ENCODE peak calls at places on chromosomes 2 and 18, in eight cellular contexts. N is aorta, B is RWPE1, V is right atrium auricular region, H is lower lobe of right lung, O is tibial artery, Y is substantia nigra, K is left ventricle myocardium inferior. M is an unnamed sample.

GRCh38 chr2:119657486-119658145 is 21.4 kb upstream of the TMEM177 start:
- DNase-seq in O (no peak), N (no peak), Y (no peak), B (no peak), V (no peak), K (no peak), H (no peak), M (no peak)

GRCh38 chr2:206217743-206218520 is 56.5 kb upstream of the ZDBF2 start:
- DNase-seq in B (no peak), Y (no peak), K (no peak), V (no peak), N (no peak), O (no peak), H (no peak), M (no peak)

GRCh38 chr2:157789933-157790511 is 86.1 kb downstream of the ACVR1 start:
- DNase-seq in O (peak), H (peak), N (peak), Y (no peak), B (no peak), V (peak), K (peak), M (peak)

GRCh38 chr2:25323042-25323514 is 18.6 kb downstream of the DNMT3A start:
- DNase-seq in V (no peak), B (no peak), K (no peak), N (peak), O (no peak), H (no peak), Y (no peak), M (no peak)

GRCh38 chr18:57959278-57959677 is 84.7 kb upstream of the NEDD4L start:
- DNase-seq in H (peak), Y (no peak), K (no peak), O (no peak), B (peak), N (no peak), V (no peak), M (no peak)

GRCh38 chr2:152419944-152420813 is 85.2 kb downstream of the FMNL2 start:
- DNase-seq in O (no peak), H (no peak), V (no peak), N (no peak), Y (no peak), B (no peak), K (no peak), M (no peak)

GRCh38 chr2:190267302-190267701 is 52.3 kb downstream of the HIBCH start:
- DNase-seq in N (no peak), H (no peak), K (no peak), V (no peak), B (peak), O (no peak), Y (no peak), M (no peak)

GRCh38 chr2:146734042-146734715 is 1110.7 kb upstream of the ACVR2A start:
- DNase-seq in N (no peak), B (peak), H (no peak), V (no peak), Y (no peak), K (no peak), O (no peak), M (no peak)

GRCh38 chr2:52222128-52222527 is 1190.2 kb upstream of the NRXN1 start:
- DNase-seq in O (no peak), B (peak), K (no peak), Y (no peak), N (no peak), H (no peak), V (no peak), M (no peak)

GRCh38 chr2:65204461-65205230 is 23.0 kb upstream of the ACTR2 start:
- DNase-seq in Y (no peak), V (no peak), N (no peak), O (no peak), H (no peak), B (no peak), K (no peak), M (no peak)

DNA sequence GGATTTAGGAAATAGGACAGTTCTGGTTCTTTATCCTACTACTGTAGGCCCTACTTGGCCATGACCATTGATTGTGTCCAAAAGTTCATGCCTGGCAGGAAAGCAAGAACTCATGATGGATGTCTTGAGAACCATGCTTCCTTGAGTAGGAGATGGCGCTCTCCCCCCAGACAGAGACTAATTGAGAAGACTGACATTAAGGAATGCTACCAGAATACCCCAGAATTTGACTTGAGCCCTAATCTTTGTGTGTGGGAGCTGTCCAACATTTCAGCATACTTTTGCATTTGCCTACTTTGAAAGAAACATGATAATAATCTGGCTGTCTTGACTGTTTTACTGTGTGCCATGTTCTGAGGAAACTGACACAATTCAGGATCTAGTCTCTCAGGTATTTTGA is 23.3 kb downstream of the MAPRE3 start:
- DNase-seq in Y (no peak), K (no peak), O (no peak), H (no peak), B (no peak), N (no peak), V (no peak), M (no peak)
- H3K27ac ChIP-seq in Y (no peak), K (no peak), O (no peak), H (no peak), B (no peak), N (no peak), V (no peak), M (no peak)

GRCh38 chr18:35526476-35527120 is 28.8 kb upstream of the INO80C start:
- DNase-seq in N (no peak), H (peak), O (no peak), K (no peak), Y (no peak), V (no peak), B (no peak), M (no peak)
- H3K27ac ChIP-seq in N (no peak), H (peak), O (peak), K (peak), Y (no peak), V (peak), B (peak), M (peak)

GRCh38 chr2:238167761-238168160 is 9.0 kb downstream of the ERFE start:
- DNase-seq in B (no peak), O (no peak), K (peak), N (no peak), V (no peak), H (no peak), Y (no peak), M (no peak)
- H3K27ac ChIP-seq in B (peak), O (peak), K (no peak), N (no peak), V (no peak), H (no peak), Y (no peak), M (peak)

GRCh38 chr18:24499814-24500601 is 39.6 kb downstream of the HRH4 start:
- DNase-seq in O (no peak), H (no peak), Y (no peak), B (no peak), K (no peak), N (no peak), V (no peak), M (no peak)
- H3K27ac ChIP-seq in O (no peak), H (no peak), Y (no peak), B (no peak), K (no peak), N (no peak), V (no peak), M (no peak)

GRCh38 chr18:6056171-6056932 is 161.0 kb upstream of the TMEM200C start:
- DNase-seq in O (no peak), B (no peak), K (no peak), Y (no peak), H (no peak), V (no peak), N (no peak), M (no peak)
- H3K27ac ChIP-seq in O (no peak), B (no peak), K (peak), Y (no peak), H (no peak), V (peak), N (no peak), M (no peak)

GRCh38 chr18:54416459-54416858 is 58.8 kb downstream of the C18orf54 start:
- DNase-seq in H (no peak), K (no peak), Y (no peak), V (no peak), B (no peak), N (no peak), O (no peak), M (no peak)

GRCh38 chr18:54411781-54412180 is 54.1 kb downstream of the C18orf54 start:
- DNase-seq in V (no peak), B (no peak), H (no peak), N (no peak), K (no peak), Y (no peak), O (no peak), M (no peak)

DNA sequence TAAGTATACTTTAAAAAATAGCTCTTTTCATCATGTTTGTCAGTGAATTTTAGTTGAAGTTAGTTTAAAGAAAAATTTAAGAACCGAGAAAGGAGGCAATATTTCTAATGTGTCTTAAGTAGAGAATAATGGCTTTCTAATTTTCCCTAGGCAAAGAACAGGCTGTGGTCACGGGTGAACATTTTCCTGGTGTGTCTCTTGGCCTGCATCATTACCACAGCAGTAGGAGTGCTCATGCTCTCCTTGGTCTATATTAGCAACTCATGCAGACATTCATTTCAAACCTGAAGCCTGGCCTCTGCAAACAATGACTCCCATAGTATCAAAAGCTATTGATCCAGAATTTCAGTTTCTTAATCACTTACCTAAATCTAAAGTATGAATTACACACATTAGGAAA is 57.4 kb downstream of the C18orf54 start:
- DNase-seq in H (no peak), B (no peak), N (no peak), K (no peak), O (no peak), V (no peak), Y (no peak), M (no peak)
- H3K27ac ChIP-seq in H (no peak), B (no peak), N (no peak), K (no peak), O (no peak), V (no peak), Y (no peak), M (no peak)